ENCODE peak calls at places on chromosomes 3 and 15, in five cellular contexts. G, Q, Y, K and P are unnamed samples.

GRCh38 chr15:63114465-63114864 is 7.2 kb upstream of the LACTB start:
- DNase-seq in G (no peak), Q (no peak), Y (no peak), K (no peak), P (no peak)

GRCh38 chr3:94735354-94735753 is 672.5 kb downstream of the NSUN3 start:
- DNase-seq in G (no peak), Q (no peak), Y (no peak), K (no peak), P (no peak)

GRCh38 chr15:57025264-57025939 is 107.0 kb downstream of the TCF12 start:
- DNase-seq in G (no peak), Q (no peak), Y (no peak), K (no peak), P (peak)

GRCh38 chr15:96162322-96162721 is 168.2 kb upstream of the NR2F2 start:
- DNase-seq in G (no peak), Q (no peak), Y (no peak), K (no peak), P (no peak)

GRCh38 chr15:45111390-45112142 is 2.4 kb downstream of the DUOX2 start:
- DNase-seq in G (no peak), Q (no peak), Y (no peak), K (no peak), P (no peak)

GRCh38 chr3:138359549-138360271 is 11.3 kb downstream of the MRAS start:
- DNase-seq in G (no peak), Q (no peak), Y (no peak), K (no peak), P (no peak)

GRCh38 chr15:62138124-62138523 is 27.0 kb downstream of the C2CD4B start:
- DNase-seq in G (no peak), Q (no peak), Y (no peak), K (no peak), P (no peak)

GRCh38 chr3:64687381-64687780 is 419 bp downstream of the ADAMTS9 start:
- DNase-seq in G (no peak), Q (peak), Y (no peak), K (no peak), P (no peak)

GRCh38 chr3:108509263-108509662 is 1.1 kb downstream of the MYH15 start:
- DNase-seq in G (no peak), Q (no peak), Y (no peak), K (no peak), P (no peak)

GRCh38 chr15:77187751-77188464 is 117.0 kb upstream of the TSPAN3 start:
- DNase-seq in G (no peak), Q (peak), Y (no peak), K (no peak), P (peak)

GRCh38 chr3:184239221-184239620 is 9.5 kb downstream of the ALG3 start:
- DNase-seq in G (no peak), Q (no peak), Y (no peak), K (no peak), P (no peak)

GRCh38 chr3:2262204-2262603 is 163.5 kb downstream of the CNTN4 start:
- DNase-seq in G (no peak), Q (no peak), Y (no peak), K (no peak), P (no peak)

GRCh38 chr15:29089731-29090616 is 179.6 kb downstream of the NSMCE3 start:
- DNase-seq in G (peak), Q (peak), Y (no peak), K (no peak), P (no peak)

GRCh38 chr3:57518276-57518914 is 25.7 kb downstream of the DNAH12 start:
- DNase-seq in G (no peak), Q (no peak), Y (no peak), K (no peak), P (no peak)

GRCh38 chr3:189548053-189548452 is 83.1 kb upstream of the TP63 start:
- DNase-seq in G (no peak), Q (no peak), Y (no peak), K (no peak), P (no peak)

GRCh38 chr3:25664066-25664809 is 469 bp downstream of the TOP2B start:
- DNase-seq in G (peak), Q (peak), Y (peak), K (no peak), P (no peak)